ENCODE peak calls at places on chromosomes 5 and 9, in nine cellular contexts. Q is breast epithelium, J is fibroblast of lung, S is HFFc6, B is MM.1S, A is A549, N is choroid plexus epithelial cell, V is neural progenitor cell, U is cardiac muscle cell. O is an unnamed sample.

GRCh38 chr9:125850763-125851162 is 103.6 kb downstream of the PBX3 start:
- DNase-seq in Q (no peak), J (peak), S (no peak), B (no peak), A (no peak), N (peak), V (no peak), U (peak), O (no peak)

GRCh38 chr5:134920848-134921575 is 16.1 kb downstream of the PCBD2 start:
- DNase-seq in Q (no peak), J (no peak), S (no peak), B (no peak), A (no peak), N (no peak), V (no peak), U (no peak), O (no peak)

GRCh38 chr9:87642330-87643110 is 83.4 kb upstream of the CTSL start:
- DNase-seq in Q (no peak), J (peak), S (no peak), B (no peak), A (no peak), N (peak), V (no peak), U (peak), O (no peak)

GRCh38 chr9:96417610-96418073 is 528 bp downstream of the ZNF367 start:
- DNase-seq in Q (no peak), J (no peak), S (no peak), B (no peak), A (no peak), N (no peak), V (no peak), U (no peak), O (no peak)

GRCh38 chr5:2381070-2381469 is 370.4 kb downstream of the IRX2 start:
- DNase-seq in Q (no peak), J (no peak), S (no peak), B (no peak), A (no peak), N (no peak), V (no peak), U (no peak), O (no peak)

GRCh38 chr5:159099049-159099760 is 511 bp downstream of the EBF1 start:
- DNase-seq in Q (no peak), J (peak), S (peak), B (peak), A (peak), N (peak), V (peak), U (peak), O (peak)

GRCh38 chr9:76161546-76161945 is 232.7 kb downstream of the RFK start:
- DNase-seq in Q (no peak), J (peak), S (peak), B (no peak), A (no peak), N (peak), V (no peak), U (peak), O (peak)

GRCh38 chr9:115810166-115810565 is 343.4 kb upstream of the PAPPA start:
- DNase-seq in Q (no peak), J (no peak), S (no peak), B (no peak), A (no peak), N (peak), V (no peak), U (no peak), O (no peak)

GRCh38 chr9:5441043-5441442 is 3.3 kb upstream of the PLGRKT start:
- DNase-seq in Q (no peak), J (peak), S (peak), B (no peak), A (no peak), N (peak), V (no peak), U (peak), O (peak)

GRCh38 chr9:19416143-19416542 is 7.3 kb downstream of the ACER2 start:
- DNase-seq in Q (no peak), J (peak), S (peak), B (no peak), A (no peak), N (peak), V (no peak), U (peak), O (peak)

GRCh38 chr5:142012792-142013388 is at the start of gene GNPDA1:
- DNase-seq in Q (peak), J (peak), S (peak), B (peak), A (peak), N (peak), V (peak), U (peak), O (peak)

GRCh38 chr5:172897691-172898512 is 61.3 kb upstream of the RPL26L1 start:
- DNase-seq in Q (no peak), J (peak), S (peak), B (no peak), A (peak), N (peak), V (peak), U (peak), O (peak)

GRCh38 chr9:34218452-34218851 is 39.6 kb downstream of the UBAP1 start:
- DNase-seq in Q (no peak), J (no peak), S (no peak), B (no peak), A (no peak), N (no peak), V (no peak), U (no peak), O (no peak)

GRCh38 chr5:94402096-94402495 is 216.3 kb downstream of the KIAA0825 start:
- DNase-seq in Q (no peak), J (peak), S (no peak), B (no peak), A (no peak), N (no peak), V (no peak), U (no peak), O (no peak)

GRCh38 chr5:91841423-91841822 is 458.3 kb upstream of the ARRDC3 start:
- DNase-seq in Q (no peak), J (no peak), S (no peak), B (no peak), A (no peak), N (no peak), V (no peak), U (no peak), O (no peak)

GRCh38 chr5:91840412-91840811 is 457.3 kb upstream of the ARRDC3 start:
- DNase-seq in Q (no peak), J (no peak), S (no peak), B (no peak), A (no peak), N (no peak), V (peak), U (no peak), O (no peak)

GRCh38 chr5:91839232-91839631 is 456.1 kb upstream of the ARRDC3 start:
- DNase-seq in Q (no peak), J (no peak), S (no peak), B (no peak), A (no peak), N (no peak), V (no peak), U (no peak), O (no peak)
- TF ChIP-seq CTCF in Q (no peak), J (no peak), S (no peak), B (no peak), A (no peak), N (no peak), V (no peak), U (no peak), O (no peak)

GRCh38 chr9:69427286-69427685 is 102.3 kb downstream of the ENTREP1 start:
- DNase-seq in Q (no peak), J (no peak), S (no peak), B (no peak), A (no peak), N (no peak), V (no peak), U (no peak), O (no peak)

GRCh38 chr9:69428017-69428785 is 103.2 kb downstream of the ENTREP1 start:
- DNase-seq in Q (no peak), J (no peak), S (no peak), B (no peak), A (no peak), N (no peak), V (no peak), U (no peak), O (no peak)

GRCh38 chr9:69430206-69430605 is 105.2 kb downstream of the ENTREP1 start:
- DNase-seq in Q (no peak), J (no peak), S (no peak), B (no peak), A (no peak), N (no peak), V (no peak), U (no peak), O (no peak)

GRCh38 chr9:69431203-69431602 is 106.2 kb downstream of the ENTREP1 start:
- DNase-seq in Q (no peak), J (no peak), S (no peak), B (no peak), A (no peak), N (no peak), V (no peak), U (no peak), O (no peak)

GRCh38 chr9:69429281-69429680 is 104.3 kb downstream of the ENTREP1 start:
- DNase-seq in Q (no peak), J (no peak), S (no peak), B (peak), A (no peak), N (no peak), V (no peak), U (no peak), O (no peak)
- TF ChIP-seq CTCF in Q (no peak), J (no peak), S (no peak), B (no peak), A (no peak), N (no peak), V (no peak), U (no peak), O (no peak)

GRCh38 chr9:137294091-137294683 is 7.9 kb downstream of the NRARP start:
- DNase-seq in Q (no peak), J (peak), S (peak), B (peak), A (peak), N (peak), V (peak), U (peak), O (peak)

GRCh38 chr9:137295313-137296213 is 6.5 kb downstream of the NRARP start:
- DNase-seq in Q (no peak), J (no peak), S (no peak), B (no peak), A (peak), N (peak), V (peak), U (peak), O (no peak)

GRCh38 chr9:137293482-137294090 is 8.5 kb downstream of the NRARP start:
- DNase-seq in Q (no peak), J (peak), S (no peak), B (no peak), A (no peak), N (no peak), V (no peak), U (no peak), O (no peak)

GRCh38 chr9:137296214-137297059 is 5.6 kb downstream of the NRARP start:
- DNase-seq in Q (no peak), J (peak), S (no peak), B (no peak), A (no peak), N (peak), V (no peak), U (peak), O (peak)

DNA sequence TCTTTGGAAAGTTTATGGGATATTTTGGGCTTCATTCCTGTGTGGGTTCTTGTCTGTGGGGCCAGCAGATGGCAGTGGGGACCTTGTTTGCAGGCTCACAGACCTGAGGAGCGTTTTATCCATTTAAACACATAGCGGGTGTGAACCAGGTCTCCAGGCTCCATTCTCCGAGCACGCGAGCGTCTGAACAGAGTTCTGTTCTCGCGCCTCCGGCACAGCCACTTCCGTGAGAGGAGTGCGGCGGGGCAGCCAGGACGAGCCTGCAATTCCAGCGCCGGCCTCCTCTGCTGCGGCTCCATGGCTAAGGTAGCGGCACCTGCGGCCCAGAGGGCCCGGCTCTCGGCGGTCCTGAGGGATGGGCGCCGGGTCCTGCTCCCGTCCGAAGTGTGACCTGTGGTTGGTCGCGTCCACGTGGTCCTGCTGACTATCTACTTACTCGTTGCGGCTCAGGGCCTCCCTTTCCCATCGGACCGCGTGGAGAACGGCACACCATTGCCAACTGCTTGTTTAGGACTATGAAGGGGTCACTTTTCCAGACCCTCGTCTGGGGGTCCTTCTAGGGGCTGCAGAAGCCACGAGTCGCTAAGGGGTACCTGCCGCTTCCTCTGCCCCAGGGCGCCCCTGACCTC is 7.3 kb downstream of the NRARP start:
- DNase-seq in Q (no peak), J (no peak), S (peak), B (no peak), A (no peak), N (peak), V (peak), U (peak), O (peak)
- TF ChIP-seq CTCF in Q (no peak), J (peak), S (no peak), B (no peak), A (peak), N (peak), V (peak), U (peak), O (peak)

GRCh38 chr5:146475190-146475801 is 28.2 kb downstream of the TCERG1 start:
- DNase-seq in Q (no peak), J (no peak), S (no peak), B (no peak), A (no peak), N (peak), V (no peak), U (peak), O (no peak)
- TF ChIP-seq CTCF in Q (no peak), J (peak), S (peak), B (peak), A (no peak), N (peak), V (peak), U (peak), O (peak)

GRCh38 chr5:58135571-58136335 is 324.1 kb downstream of the PLK2 start:
- DNase-seq in Q (no peak), J (peak), S (peak), B (no peak), A (no peak), N (peak), V (no peak), U (no peak), O (peak)
- TF ChIP-seq CTCF in Q (no peak), J (no peak), S (no peak), B (no peak), A (no peak), N (no peak), V (no peak), U (no peak), O (no peak)

GRCh38 chr5:127042593-127042992 is 12.2 kb upstream of the MARCHF3 start:
- DNase-seq in Q (no peak), J (peak), S (peak), B (no peak), A (no peak), N (peak), V (peak), U (peak), O (peak)
- TF ChIP-seq CTCF in Q (no peak), J (peak), S (peak), B (peak), A (no peak), N (peak), V (peak), U (peak), O (peak)

GRCh38 chr9:91611582-91611981 is 187.9 kb upstream of the NFIL3 start:
- DNase-seq in Q (no peak), J (peak), S (no peak), B (no peak), A (no peak), N (peak), V (no peak), U (no peak), O (peak)

GRCh38 chr9:91604451-91604850 is 180.8 kb upstream of the NFIL3 start:
- DNase-seq in Q (no peak), J (no peak), S (no peak), B (no peak), A (no peak), N (no peak), V (no peak), U (no peak), O (no peak)

GRCh38 chr9:91603940-91604339 is 180.3 kb upstream of the NFIL3 start:
- DNase-seq in Q (no peak), J (no peak), S (no peak), B (no peak), A (no peak), N (no peak), V (no peak), U (no peak), O (no peak)

GRCh38 chr9:91606255-91606995 is 182.8 kb upstream of the NFIL3 start:
- DNase-seq in Q (no peak), J (no peak), S (no peak), B (no peak), A (no peak), N (no peak), V (no peak), U (no peak), O (no peak)
- TF ChIP-seq CTCF in Q (no peak), J (no peak), S (no peak), B (no peak), A (no peak), N (no peak), V (no peak), U (no peak), O (no peak)

DNA sequence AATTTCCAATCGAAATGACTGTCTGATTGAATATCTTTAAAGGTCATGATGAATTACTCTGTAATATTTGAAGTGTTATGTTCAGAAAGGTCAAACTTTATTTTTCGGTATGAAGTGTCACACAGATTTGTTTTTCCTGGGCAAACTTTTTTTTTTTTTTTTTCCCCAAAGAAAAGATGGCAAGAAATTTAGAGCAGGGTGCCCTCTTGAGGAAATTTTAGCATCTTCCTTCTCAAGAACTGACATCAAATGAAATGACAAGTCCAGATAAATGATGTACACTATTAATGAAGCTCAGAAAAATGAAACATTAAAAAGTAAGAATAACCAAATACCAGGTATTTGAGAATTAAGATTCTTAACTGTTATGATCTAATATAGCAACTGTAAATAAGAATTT is 123.6 kb downstream of the INVS start:
- DNase-seq in Q (no peak), J (peak), S (peak), B (peak), A (peak), N (peak), V (peak), U (peak), O (peak)
- TF ChIP-seq CTCF in Q (no peak), J (peak), S (peak), B (peak), A (peak), N (peak), V (peak), U (peak), O (peak)

DNA sequence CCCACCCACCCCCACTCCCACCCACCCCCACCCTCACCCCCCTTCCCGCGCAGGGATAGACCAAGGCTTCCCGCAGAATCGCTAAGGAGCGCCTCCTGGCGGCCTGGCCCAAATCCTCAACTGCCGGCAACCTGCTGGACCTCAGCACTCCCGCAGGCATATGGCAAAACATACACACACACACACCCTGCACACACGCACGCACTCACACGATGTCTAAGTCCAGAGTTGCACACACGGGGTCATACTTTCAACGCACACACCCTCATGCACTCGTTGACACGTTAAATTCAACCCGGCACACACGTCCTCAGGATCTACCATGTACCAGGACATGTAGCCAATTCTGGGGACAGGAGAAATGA is 1.7 kb downstream of the CPLX2 start:
- DNase-seq in Q (no peak), J (peak), S (no peak), B (no peak), A (peak), N (peak), V (peak), U (peak), O (no peak)
- TF ChIP-seq CTCF in Q (no peak), J (peak), S (peak), B (peak), A (peak), N (peak), V (peak), U (peak), O (peak)

O was measured in astrocyte of the spinal cord.